ENCODE peak calls at places on chromosomes 13 and 19, in four cellular contexts. C is stomach, G is lung, V is hepatocyte. W is an unnamed sample.
A peak's percentile ranks its signal among the peaks of the same experiment; 100 is the strongest.

GRCh38 chr13:98014766-98015165 is 61.3 kb downstream of the IPO5 start:
- DNase-seq in C (no peak), G (no peak), V (no peak), W (no peak)

GRCh38 chr13:100089633-100090032 is 740 bp downstream of the PCCA start:
- DNase-seq in C (no peak), G (no peak), V (no peak), W (no peak)

GRCh38 chr13:98216135-98216565 is 39.1 kb upstream of the RNF113B start:
- DNase-seq in C (peak; percentile 67), G (peak; percentile 46), V (no peak), W (no peak)

GRCh38 chr19:10820173-10820572 is 15.8 kb downstream of the TMED1 start:
- DNase-seq in C (no peak), G (no peak), V (peak; percentile 8), W (peak; percentile 80)

GRCh38 chr13:78607409-78608253 is 4.3 kb upstream of the POU4F1 start:
- DNase-seq in C (no peak), G (no peak), V (no peak), W (peak; percentile 79)

GRCh38 chr19:6694147-6694815 is 24.3 kb upstream of the TNFSF14 start:
- DNase-seq in C (no peak), G (no peak), V (no peak), W (peak; percentile 52)

GRCh38 chr19:5947435-5947834 is 30.5 kb downstream of the RANBP3 start:
- DNase-seq in C (peak; percentile 37), G (peak; percentile 52), V (peak; percentile 48), W (no peak)

GRCh38 chr19:54162241-54162805 is 2.8 kb upstream of the LENG1 start:
- DNase-seq in C (peak; percentile 95), G (peak; percentile 84), V (peak; percentile 91), W (peak; percentile 97)

GRCh38 chr19:18470153-18470552 is 32.2 kb upstream of the ISYNA1 start:
- DNase-seq in C (no peak), G (no peak), V (peak; percentile 56), W (peak; percentile 95)

GRCh38 chr13:36965767-36966166 is 33.4 kb downstream of the ALG5 start:
- DNase-seq in C (no peak), G (no peak), V (no peak), W (no peak)

GRCh38 chr19:3852614-3853254 is 16.1 kb downstream of the ZFR2 start:
- DNase-seq in C (peak; percentile 28), G (no peak), V (no peak), W (peak; percentile 53)

GRCh38 chr19:6375411-6376010 is at the start of gene PSPN:
- DNase-seq in C (no peak), G (no peak), V (no peak), W (peak; percentile 48)

GRCh38 chr13:71218960-71219359 is 648.0 kb downstream of the DACH1 start:
- DNase-seq in C (no peak), G (no peak), V (peak; percentile 48), W (peak; percentile 14)

GRCh38 chr13:60990032-60990733 is 425.5 kb downstream of the PCDH20 start:
- DNase-seq in C (peak; percentile 37), G (no peak), V (no peak), W (peak; percentile 50)

GRCh38 chr19:41398603-41399002 is 985 bp downstream of the BCKDHA start:
- DNase-seq in C (no peak), G (no peak), V (no peak), W (no peak)

GRCh38 chr19:41399525-41399924 is 1.9 kb downstream of the BCKDHA start:
- DNase-seq in C (no peak), G (no peak), V (no peak), W (no peak)

GRCh38 chr19:41398042-41398403 is 405 bp downstream of the BCKDHA start:
- DNase-seq in C (no peak), G (no peak), V (no peak), W (peak; percentile 47)

GRCh38 chr19:41397086-41398041 is at the start of the genes BCKDHA and EXOSC5:
- DNase-seq in C (peak; percentile 100), G (peak; percentile 99), V (peak; percentile 100), W (peak; percentile 99)

GRCh38 chr19:41399091-41399490 is 1.5 kb downstream of the BCKDHA start:
- DNase-seq in C (no peak), G (no peak), V (no peak), W (no peak)
- H3K4me3 ChIP-seq in C (peak overlapping the region; percentile 92), G (no peak overlapping the region), V (no peak overlapping the region), W (no peak overlapping the region)

DNA sequence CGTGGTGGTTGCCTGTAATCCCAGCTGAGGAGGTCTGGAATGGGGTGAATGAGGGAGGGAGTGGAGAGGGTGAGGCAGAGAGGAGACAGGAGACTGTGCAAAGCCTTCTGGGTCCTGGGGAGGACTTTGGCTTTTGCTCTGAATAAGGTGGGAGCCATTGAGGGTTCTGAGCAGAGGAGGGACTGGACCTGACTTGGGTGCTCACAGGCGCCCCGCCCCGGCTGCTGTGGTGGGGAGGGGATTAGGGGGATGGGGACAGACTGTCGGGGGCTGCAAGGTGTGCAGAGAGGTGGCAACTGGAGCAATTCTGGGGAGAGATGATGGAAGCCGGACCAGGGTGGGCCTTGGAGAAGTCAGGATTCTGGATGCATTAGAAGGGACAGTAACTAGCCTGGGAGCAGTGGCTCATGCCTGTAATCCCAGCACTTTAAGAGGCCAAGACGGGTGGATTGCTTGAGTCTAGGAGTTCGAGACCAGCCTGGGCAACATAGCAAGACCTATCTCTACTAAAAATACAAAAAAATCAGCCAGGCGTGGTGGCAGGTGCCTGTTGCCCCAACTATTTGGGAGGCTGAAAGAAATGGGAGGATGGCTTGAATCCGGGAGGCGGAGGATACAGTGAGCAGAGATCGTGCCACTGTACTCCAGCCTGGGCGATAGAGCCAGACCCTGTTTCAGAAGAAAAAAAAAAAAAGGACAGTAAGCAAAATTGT is 16.1 kb upstream of the NANOS3 start:
- DNase-seq in C (no peak), G (no peak), V (no peak), W (peak; percentile 18)
- H3K4me3 ChIP-seq in C (no peak overlapping the region), G (no peak overlapping the region), V (no peak overlapping the region), W (no peak overlapping the region)

GRCh38 chr13:113429608-113429985 is 23.7 kb downstream of the ADPRHL1 start:
- DNase-seq in C (no peak), G (no peak), V (no peak), W (no peak)
- H3K4me3 ChIP-seq in C (no peak overlapping the region), G (no peak overlapping the region), V (no peak overlapping the region), W (no peak overlapping the region)

GRCh38 chr19:22331521-22331920 is 45.3 kb downstream of the ZNF729 start:
- DNase-seq in C (no peak), G (no peak), V (no peak), W (no peak)

GRCh38 chr19:22327321-22327720 is 41.1 kb downstream of the ZNF729 start:
- DNase-seq in C (no peak), G (no peak), V (no peak), W (no peak)

GRCh38 chr19:22335716-22336115 is 49.5 kb downstream of the ZNF729 start:
- DNase-seq in C (no peak), G (no peak), V (no peak), W (no peak)

GRCh38 chr19:22332924-22333323 is 46.7 kb downstream of the ZNF729 start:
- DNase-seq in C (no peak), G (no peak), V (no peak), W (no peak)
- H3K4me3 ChIP-seq in C (no peak overlapping the region), G (no peak overlapping the region), V (no peak overlapping the region), W (no peak overlapping the region)

DNA sequence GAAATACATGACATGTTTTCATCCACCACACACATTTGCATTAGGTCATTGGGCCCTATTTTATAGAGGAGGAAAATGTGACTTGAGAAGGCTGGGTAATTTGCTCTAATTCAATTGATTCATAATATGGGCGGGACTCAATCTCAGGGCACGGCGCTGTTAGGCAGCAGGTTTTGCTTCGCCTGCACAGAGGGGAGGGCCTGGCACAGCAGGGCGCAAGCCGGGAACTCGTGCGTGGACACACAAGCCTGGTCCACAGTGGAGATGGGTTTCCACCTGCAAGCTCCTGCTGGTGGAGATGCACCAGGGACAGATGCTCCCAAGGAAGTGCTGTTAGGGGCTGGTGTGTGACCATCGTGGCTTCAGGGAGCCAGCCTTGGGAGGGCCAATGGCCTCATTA is 58.4 kb upstream of the MTIF3 start:
- DNase-seq in C (no peak), G (no peak), V (no peak), W (no peak)
- H3K4me3 ChIP-seq in C (no peak overlapping the region), G (no peak overlapping the region), V (no peak overlapping the region), W (no peak overlapping the region)